ENCODE peak calls at places on chromosomes 4 and X, in six cellular contexts. One of them, this sample, is unnamed.

GRCh38 chr4:113675731-113676707 is 85.5 kb downstream of the CAMK2D start:
- DNase-seq in prostate gland: no peak
- DNase-seq in adrenal gland: no peak
- DNase-seq in brain microvascular endothelial cell: no peak
- DNase-seq in transverse colon: no peak
- DNase-seq in astrocyte of the spinal cord: no peak
- DNase-seq in this sample: peak; percentile 79

GRCh38 chr4:762211-763190 is 56.9 kb downstream of the PCGF3 start:
- DNase-seq in prostate gland: no peak
- DNase-seq in adrenal gland: no peak
- DNase-seq in brain microvascular endothelial cell: peak; percentile 36
- DNase-seq in transverse colon: no peak
- DNase-seq in astrocyte of the spinal cord: peak; percentile 43
- DNase-seq in this sample: peak; percentile 45

GRCh38 chrX:151825927-151826471 is 86.7 kb upstream of the MAGEA4 start:
- DNase-seq in prostate gland: no peak
- DNase-seq in adrenal gland: peak; percentile 33
- DNase-seq in brain microvascular endothelial cell: peak; percentile 68
- DNase-seq in transverse colon: no peak
- DNase-seq in astrocyte of the spinal cord: peak; percentile 84
- DNase-seq in this sample: peak; percentile 87

GRCh38 chr4:38759077-38759789 is 23.6 kb downstream of the TLR10 start:
- DNase-seq in prostate gland: peak; percentile 44
- DNase-seq in adrenal gland: peak; percentile 63
- DNase-seq in brain microvascular endothelial cell: peak; percentile 77
- DNase-seq in transverse colon: peak; percentile 68
- DNase-seq in astrocyte of the spinal cord: peak; percentile 69
- DNase-seq in this sample: peak; percentile 85

GRCh38 chrX:111170017-111170416 is 74.0 kb downstream of the PAK3 start:
- DNase-seq in prostate gland: no peak
- DNase-seq in adrenal gland: no peak
- DNase-seq in brain microvascular endothelial cell: no peak
- DNase-seq in transverse colon: no peak
- DNase-seq in astrocyte of the spinal cord: peak; percentile 31
- DNase-seq in this sample: no peak

GRCh38 chrX:68462653-68463052 is 29.4 kb upstream of the OPHN1 start:
- DNase-seq in prostate gland: peak; percentile 6
- DNase-seq in adrenal gland: no peak
- DNase-seq in brain microvascular endothelial cell: peak; percentile 45
- DNase-seq in transverse colon: no peak
- DNase-seq in astrocyte of the spinal cord: peak; percentile 38
- DNase-seq in this sample: peak; percentile 63

GRCh38 chr4:70703695-70704332 is 15.5 kb downstream of the UTP3 start:
- DNase-seq in prostate gland: peak; percentile 12
- DNase-seq in adrenal gland: no peak
- DNase-seq in brain microvascular endothelial cell: peak; percentile 21
- DNase-seq in transverse colon: peak; percentile 18
- DNase-seq in astrocyte of the spinal cord: peak; percentile 54
- DNase-seq in this sample: peak; percentile 35

GRCh38 chr4:23001478-23001877 is 308.7 kb downstream of the GBA3 start:
- DNase-seq in prostate gland: no peak
- DNase-seq in adrenal gland: no peak
- DNase-seq in brain microvascular endothelial cell: no peak
- DNase-seq in transverse colon: no peak
- DNase-seq in astrocyte of the spinal cord: no peak
- DNase-seq in this sample: no peak

GRCh38 chrX:44314259-44314734 is 29.2 kb downstream of the EFHC2 start:
- DNase-seq in prostate gland: no peak
- DNase-seq in adrenal gland: no peak
- DNase-seq in brain microvascular endothelial cell: peak; percentile 33
- DNase-seq in transverse colon: peak; percentile 10
- DNase-seq in astrocyte of the spinal cord: peak; percentile 37
- DNase-seq in this sample: peak; percentile 76

GRCh38 chr4:148561467-148561866 is 119.3 kb upstream of the NR3C2 start:
- DNase-seq in prostate gland: no peak
- DNase-seq in adrenal gland: no peak
- DNase-seq in brain microvascular endothelial cell: no peak
- DNase-seq in transverse colon: no peak
- DNase-seq in astrocyte of the spinal cord: no peak
- DNase-seq in this sample: no peak

GRCh38 chr4:186904104-186904503 is 180.4 kb upstream of the FAT1 start:
- DNase-seq in prostate gland: no peak
- DNase-seq in adrenal gland: no peak
- DNase-seq in brain microvascular endothelial cell: peak; percentile 77
- DNase-seq in transverse colon: no peak
- DNase-seq in astrocyte of the spinal cord: peak; percentile 78
- DNase-seq in this sample: peak; percentile 91

GRCh38 chr4:26858035-26858918 is 2.4 kb upstream of the STIM2 start:
- DNase-seq in prostate gland: no peak
- DNase-seq in adrenal gland: no peak
- DNase-seq in brain microvascular endothelial cell: no peak
- DNase-seq in transverse colon: no peak
- DNase-seq in astrocyte of the spinal cord: no peak
- DNase-seq in this sample: no peak

GRCh38 chr4:175772170-175772685 is 39.8 kb downstream of the GPM6A start:
- DNase-seq in prostate gland: no peak
- DNase-seq in adrenal gland: no peak
- DNase-seq in brain microvascular endothelial cell: no peak
- DNase-seq in transverse colon: no peak
- DNase-seq in astrocyte of the spinal cord: no peak
- DNase-seq in this sample: no peak

GRCh38 chr4:22942920-22943559 is 250.3 kb downstream of the GBA3 start:
- DNase-seq in prostate gland: no peak
- DNase-seq in adrenal gland: no peak
- DNase-seq in brain microvascular endothelial cell: no peak
- DNase-seq in transverse colon: no peak
- DNase-seq in astrocyte of the spinal cord: no peak
- DNase-seq in this sample: no peak

GRCh38 chrX:68681443-68681941 is 34.0 kb downstream of the STARD8 start:
- DNase-seq in prostate gland: no peak
- DNase-seq in adrenal gland: no peak
- DNase-seq in brain microvascular endothelial cell: peak; percentile 40
- DNase-seq in transverse colon: no peak
- DNase-seq in astrocyte of the spinal cord: peak; percentile 90
- DNase-seq in this sample: peak; percentile 64

GRCh38 chr4:152606800-152607577 is 71.1 kb upstream of the FBXW7 start:
- DNase-seq in prostate gland: no peak
- DNase-seq in adrenal gland: no peak
- DNase-seq in brain microvascular endothelial cell: no peak
- DNase-seq in transverse colon: no peak
- DNase-seq in astrocyte of the spinal cord: no peak
- DNase-seq in this sample: no peak

GRCh38 chr4:60780874-60781273 is 419.3 kb upstream of the ADGRL3 start:
- DNase-seq in prostate gland: no peak
- DNase-seq in adrenal gland: no peak
- DNase-seq in brain microvascular endothelial cell: peak; percentile 37
- DNase-seq in transverse colon: no peak
- DNase-seq in astrocyte of the spinal cord: no peak
- DNase-seq in this sample: no peak

GRCh38 chr4:170657761-170658160 is 568.0 kb upstream of the AADAT start:
- DNase-seq in prostate gland: no peak
- DNase-seq in adrenal gland: no peak
- DNase-seq in brain microvascular endothelial cell: no peak
- DNase-seq in transverse colon: no peak
- DNase-seq in astrocyte of the spinal cord: no peak
- DNase-seq in this sample: no peak

GRCh38 chrX:114344756-114345155 is 239.1 kb upstream of the HTR2C start:
- DNase-seq in prostate gland: no peak
- DNase-seq in adrenal gland: no peak
- DNase-seq in brain microvascular endothelial cell: peak; percentile 0
- DNase-seq in transverse colon: no peak
- DNase-seq in astrocyte of the spinal cord: peak; percentile 35
- DNase-seq in this sample: peak; percentile 57

GRCh38 chrX:39445336-39445735 is 644.1 kb downstream of the MID1IP1 start:
- DNase-seq in prostate gland: peak; percentile 4
- DNase-seq in adrenal gland: no peak
- DNase-seq in brain microvascular endothelial cell: no peak
- DNase-seq in transverse colon: peak; percentile 20
- DNase-seq in astrocyte of the spinal cord: no peak
- DNase-seq in this sample: peak; percentile 6

GRCh38 chrX:69616520-69617203 is 749 bp downstream of the EDA start:
- DNase-seq in prostate gland: no peak
- DNase-seq in adrenal gland: peak; percentile 35
- DNase-seq in brain microvascular endothelial cell: no peak
- DNase-seq in transverse colon: peak; percentile 18
- DNase-seq in astrocyte of the spinal cord: no peak
- DNase-seq in this sample: peak; percentile 10

DNA sequence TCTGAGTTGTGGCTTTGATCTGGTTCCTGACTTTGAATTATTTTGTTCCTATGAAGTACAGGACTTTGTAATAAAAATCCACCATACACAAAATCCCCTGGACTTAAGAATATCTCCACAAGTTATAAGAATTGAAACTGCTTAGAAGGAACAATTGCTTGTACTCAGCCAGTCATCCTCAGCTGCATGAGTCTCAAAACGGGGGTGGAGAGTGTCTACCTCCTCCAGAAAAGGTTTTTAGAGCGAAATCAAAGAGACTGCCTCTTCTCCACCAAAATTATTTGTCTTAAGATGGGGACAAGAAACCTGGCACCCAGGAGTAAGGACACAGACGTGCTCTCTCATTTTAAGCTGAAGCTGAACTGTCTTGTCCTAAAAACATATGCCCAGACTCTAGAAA is 74.7 kb downstream of the SNCA start:
- DNase-seq in prostate gland: no peak
- DNase-seq in adrenal gland: no peak
- DNase-seq in brain microvascular endothelial cell: no peak
- DNase-seq in transverse colon: no peak
- DNase-seq in astrocyte of the spinal cord: no peak
- DNase-seq in this sample: no peak
- H3K4me3 ChIP-seq in prostate gland: no peak overlapping the region
- H3K4me3 ChIP-seq in adrenal gland: no peak overlapping the region
- H3K4me3 ChIP-seq in brain microvascular endothelial cell: no peak overlapping the region
- H3K4me3 ChIP-seq in transverse colon: no peak overlapping the region
- H3K4me3 ChIP-seq in astrocyte of the spinal cord: no peak overlapping the region
- H3K4me3 ChIP-seq in this sample: no peak overlapping the region

GRCh38 chr4:112063260-112063659 is 82.0 kb upstream of the FAM241A start:
- DNase-seq in prostate gland: no peak
- DNase-seq in adrenal gland: no peak
- DNase-seq in brain microvascular endothelial cell: no peak
- DNase-seq in transverse colon: no peak
- DNase-seq in astrocyte of the spinal cord: no peak
- DNase-seq in this sample: peak; percentile 27

GRCh38 chr4:112061418-112061817 is 83.8 kb upstream of the FAM241A start:
- DNase-seq in prostate gland: no peak
- DNase-seq in adrenal gland: no peak
- DNase-seq in brain microvascular endothelial cell: no peak
- DNase-seq in transverse colon: no peak
- DNase-seq in astrocyte of the spinal cord: no peak
- DNase-seq in this sample: no peak

GRCh38 chr4:112058433-112058832 is 86.8 kb upstream of the FAM241A start:
- DNase-seq in prostate gland: no peak
- DNase-seq in adrenal gland: no peak
- DNase-seq in brain microvascular endothelial cell: no peak
- DNase-seq in transverse colon: no peak
- DNase-seq in astrocyte of the spinal cord: no peak
- DNase-seq in this sample: no peak

GRCh38 chr4:112057479-112057878 is 87.8 kb upstream of the FAM241A start:
- DNase-seq in prostate gland: no peak
- DNase-seq in adrenal gland: no peak
- DNase-seq in brain microvascular endothelial cell: no peak
- DNase-seq in transverse colon: no peak
- DNase-seq in astrocyte of the spinal cord: no peak
- DNase-seq in this sample: no peak

GRCh38 chr4:112060212-112060611 is 85.0 kb upstream of the FAM241A start:
- DNase-seq in prostate gland: no peak
- DNase-seq in adrenal gland: no peak
- DNase-seq in brain microvascular endothelial cell: peak; percentile 23
- DNase-seq in transverse colon: no peak
- DNase-seq in astrocyte of the spinal cord: peak; percentile 10
- DNase-seq in this sample: peak; percentile 45
- TF ChIP-seq CTCF in prostate gland: no peak
- TF ChIP-seq CTCF in adrenal gland: no peak
- TF ChIP-seq CTCF in brain microvascular endothelial cell: peak; percentile 69
- TF ChIP-seq CTCF in transverse colon: no peak
- TF ChIP-seq CTCF in astrocyte of the spinal cord: peak; percentile 58
- TF ChIP-seq CTCF in this sample: peak; percentile 61

DNA sequence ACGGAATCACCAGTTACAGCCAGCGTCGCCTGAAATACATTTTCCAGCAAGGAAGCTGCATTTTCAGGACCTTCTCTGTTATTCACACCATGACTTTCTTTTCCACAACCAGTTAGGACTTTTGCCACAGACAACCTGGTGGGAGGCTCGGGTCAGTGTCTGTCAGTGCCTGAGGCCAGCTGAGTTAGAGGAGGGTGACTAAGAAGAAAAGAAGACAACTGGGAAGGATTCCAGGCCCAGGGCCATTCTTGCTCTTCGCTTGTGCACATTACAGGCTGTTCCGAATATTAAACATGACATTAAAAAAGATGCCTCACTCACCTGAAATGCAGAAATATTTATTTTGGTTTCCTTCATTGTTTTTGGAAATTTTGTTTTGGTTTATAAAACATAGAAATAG is 21.4 kb upstream of the CENPU start:
- DNase-seq in prostate gland: no peak
- DNase-seq in adrenal gland: no peak
- DNase-seq in brain microvascular endothelial cell: peak; percentile 40
- DNase-seq in transverse colon: no peak
- DNase-seq in astrocyte of the spinal cord: peak; percentile 64
- DNase-seq in this sample: peak; percentile 38
- H3K4me3 ChIP-seq in prostate gland: no peak overlapping the region
- H3K4me3 ChIP-seq in adrenal gland: no peak overlapping the region
- H3K4me3 ChIP-seq in brain microvascular endothelial cell: no peak overlapping the region
- H3K4me3 ChIP-seq in transverse colon: no peak overlapping the region
- H3K4me3 ChIP-seq in astrocyte of the spinal cord: no peak overlapping the region
- H3K4me3 ChIP-seq in this sample: no peak overlapping the region

DNA sequence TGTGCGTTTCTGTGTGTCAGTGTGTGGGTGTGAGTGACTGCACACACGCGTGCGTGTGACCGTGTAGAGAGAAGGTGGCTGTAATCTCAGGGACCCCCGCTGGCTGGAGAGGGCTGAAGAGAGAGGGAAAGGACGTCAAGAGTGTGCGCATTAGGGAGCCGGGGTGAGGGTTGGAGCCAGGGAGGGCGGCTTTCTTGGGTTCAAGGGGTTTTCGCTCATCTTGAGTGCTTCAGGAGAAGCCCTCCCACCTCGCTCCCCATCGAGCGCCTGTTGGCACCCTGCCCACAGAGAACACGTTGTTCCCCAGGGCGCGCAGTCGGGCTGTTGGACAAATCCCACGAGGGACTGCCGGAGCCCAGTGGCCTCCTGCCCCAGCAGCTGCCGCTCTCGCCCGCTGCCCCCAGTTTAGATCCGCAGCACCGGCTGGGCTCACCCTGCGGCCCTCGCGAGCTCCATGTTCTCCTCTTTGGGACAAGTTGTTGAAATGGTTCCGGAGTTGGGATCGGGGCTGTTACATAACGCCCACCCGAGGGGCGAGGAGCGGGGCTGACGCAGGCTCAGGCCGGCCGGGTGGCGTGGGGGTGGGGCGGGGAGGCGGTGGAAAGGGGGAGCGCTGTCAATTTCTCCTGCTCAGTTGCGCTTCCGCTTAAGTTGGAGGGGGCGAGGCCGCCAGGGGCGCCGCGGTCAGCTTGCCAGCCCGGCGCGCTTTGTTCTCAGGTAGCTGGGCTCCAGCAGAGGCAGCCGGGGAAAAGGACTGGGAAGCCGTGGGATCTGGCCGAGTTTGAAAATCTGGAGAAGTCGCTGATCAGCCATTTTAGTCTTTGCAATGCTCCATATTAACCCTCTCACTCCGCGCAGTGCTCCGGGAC is 1.6 kb downstream of the GRIA2 start:
- DNase-seq in prostate gland: no peak
- DNase-seq in adrenal gland: no peak
- DNase-seq in brain microvascular endothelial cell: no peak
- DNase-seq in transverse colon: no peak
- DNase-seq in astrocyte of the spinal cord: peak; percentile 16
- DNase-seq in this sample: no peak
- TF ChIP-seq CTCF in prostate gland: no peak
- TF ChIP-seq CTCF in adrenal gland: no peak
- TF ChIP-seq CTCF in brain microvascular endothelial cell: peak; percentile 40
- TF ChIP-seq CTCF in transverse colon: no peak
- TF ChIP-seq CTCF in astrocyte of the spinal cord: peak; percentile 16
- TF ChIP-seq CTCF in this sample: no peak

This sample was measured in fibroblast of pulmonary artery.